ENCODE peak calls at places on chromosome 4, in six cellular contexts. T is IMR-90; E is activated naive CD8-positive, alpha-beta T cell treated with anti-CD3 and anti-CD28 coated beads, Interleukin-2, amount 50 U/mL, for 24 hours; B is stimulated activated CD4-positive, alpha-beta T cell treated with anti-CD3 and anti-CD28 coated beads, TNF-alpha, amount 100 ng/mL, for 4 hours; L is dorsolateral prefrontal cortex; S is activated CD8-positive, alpha-beta memory T cell treated with anti-CD3 and anti-CD28 coated beads for 48 hours. C is an unnamed sample.

GRCh38 chr4:120056249-120056648 is 10.4 kb downstream of the MAD2L1 start:
- DNase-seq in T (peak), E (no peak), B (no peak), L (no peak), S (no peak), C (peak)

GRCh38 chr4:40283968-40284367 is 51.2 kb upstream of the CHRNA9 start:
- DNase-seq in T (no peak), E (peak), B (peak), L (no peak), S (no peak), C (peak)

GRCh38 chr4:5923306-5923830 is 30.5 kb upstream of the CRMP1 start:
- DNase-seq in T (no peak), E (no peak), B (no peak), L (no peak), S (no peak), C (no peak)

GRCh38 chr4:20046179-20046578 is 205.5 kb upstream of the SLIT2 start:
- DNase-seq in T (no peak), E (no peak), B (no peak), L (no peak), S (no peak), C (no peak)

GRCh38 chr4:56680266-56680665 is 830 bp downstream of the HOPX start:
- DNase-seq in T (no peak), E (no peak), B (no peak), L (no peak), S (no peak), C (no peak)

GRCh38 chr4:5963611-5964010 is 54.6 kb downstream of the C4orf50 start:
- DNase-seq in T (no peak), E (no peak), B (no peak), L (no peak), S (no peak), C (no peak)

GRCh38 chr4:73916172-73916925 is 47.2 kb downstream of the CXCL1 start:
- DNase-seq in T (no peak), E (no peak), B (no peak), L (no peak), S (no peak), C (peak)

GRCh38 chr4:81164623-81165416 is 50.2 kb downstream of the PRKG2 start:
- DNase-seq in T (peak), E (no peak), B (no peak), L (no peak), S (no peak), C (peak)

GRCh38 chr4:2079926-2080325 is 20.8 kb downstream of the NAT8L start:
- DNase-seq in T (no peak), E (no peak), B (no peak), L (no peak), S (no peak), C (no peak)

GRCh38 chr4:150007512-150007911 is 70.7 kb upstream of the DCLK2 start:
- DNase-seq in T (peak), E (no peak), B (no peak), L (no peak), S (no peak), C (no peak)

GRCh38 chr4:145755802-145756201 is 75.9 kb downstream of the C4orf51 start:
- DNase-seq in T (peak), E (peak), B (no peak), L (no peak), S (no peak), C (peak)